ENCODE peak calls at places on chromosome 18, in nine cellular contexts. H, A, W, B, G, K, S, U and O are unnamed samples. For H3K9me3, the result is how much of the 10 kb centered on the place peaks cover.

GRCh38 chr18:24677011-24677410 is 216.6 kb downstream of the HRH4 start:
- DNase-seq in K (no peak), U (no peak), B (no peak), H (no peak), S (no peak), W (no peak), A (no peak), G (no peak), O (no peak)

GRCh38 chr18:43780782-43781340 is 503.6 kb upstream of the SYT4 start:
- DNase-seq in A (no peak), U (no peak), S (no peak), H (no peak), W (no peak), B (no peak), K (no peak), G (no peak), O (no peak)

GRCh38 chr18:21632393-21632792 is 20.3 kb downstream of the SNRPD1 start:
- DNase-seq in A (no peak), S (no peak), W (no peak), H (no peak), B (no peak), K (no peak), U (no peak), G (no peak), O (no peak)

GRCh38 chr18:8020133-8020846 is 453.2 kb downstream of the PTPRM start:
- DNase-seq in S (no peak), U (no peak), W (no peak), H (no peak), G (no peak), A (no peak), B (no peak), K (no peak), O (no peak)

GRCh38 chr18:27769152-27769551 is 407.8 kb downstream of the CDH2 start:
- DNase-seq in A (no peak), W (no peak), G (no peak), B (no peak), S (no peak), K (no peak), U (no peak), H (no peak), O (no peak)

GRCh38 chr18:73462092-73462491 is 594.3 kb upstream of the NETO1 start:
- DNase-seq in K (no peak), G (no peak), H (no peak), S (no peak), B (no peak), U (no peak), A (no peak), W (peak), O (no peak)

GRCh38 chr18:54242327-54242726 is 17.9 kb upstream of the MBD2 start:
- DNase-seq in G (no peak), U (no peak), B (no peak), A (no peak), H (no peak), W (no peak), K (no peak), S (no peak), O (no peak)

GRCh38 chr18:23540867-23541266 is 37.6 kb downstream of the RMC1 start:
- DNase-seq in W (no peak), A (no peak), G (no peak), U (no peak), B (no peak), H (peak), K (no peak), S (no peak), O (no peak)

GRCh38 chr18:32422185-32422584 is 48.5 kb downstream of the GAREM1 start:
- DNase-seq in B (no peak), H (no peak), K (no peak), S (no peak), W (no peak), A (no peak), G (no peak), U (no peak), O (no peak)

GRCh38 chr18:27778441-27778840 is 398.5 kb downstream of the CDH2 start:
- DNase-seq in U (no peak), K (no peak), S (no peak), A (no peak), W (no peak), H (no peak), B (no peak), G (peak), O (peak)

GRCh38 chr18:7980136-7980535 is 413.0 kb downstream of the PTPRM start:
- DNase-seq in A (peak), U (no peak), H (no peak), B (no peak), S (no peak), W (no peak), G (peak), K (no peak), O (no peak)

GRCh38 chr18:26511339-26512071 is 36.8 kb downstream of the KCTD1 start:
- DNase-seq in A (no peak), G (no peak), H (peak), B (no peak), K (no peak), U (no peak), S (no peak), W (no peak), O (no peak)

GRCh38 chr18:59885579-59886163 is 14.1 kb upstream of the PMAIP1 start:
- DNase-seq in W (no peak), S (no peak), H (no peak), U (no peak), B (no peak), K (no peak), A (no peak), G (no peak), O (no peak)

GRCh38 chr18:68960355-68960754 is 162.5 kb downstream of the CCDC102B start:
- DNase-seq in G (no peak), S (no peak), K (no peak), W (no peak), H (no peak), A (no peak), B (no peak), U (no peak), O (no peak)

GRCh38 chr18:13377496-13377895 is 158.9 kb downstream of the LDLRAD4 start:
- DNase-seq in U (no peak), K (no peak), G (no peak), W (no peak), H (no peak), S (no peak), A (no peak), B (no peak), O (no peak)

GRCh38 chr18:74897971-74898657 is 300.4 kb downstream of the ZNF407 start:
- DNase-seq in U (no peak), G (no peak), H (no peak), S (no peak), B (no peak), K (no peak), W (no peak), A (no peak), O (no peak)

GRCh38 chr18:43525149-43525548 is 247.9 kb upstream of the SYT4 start:
- DNase-seq in K (no peak), A (no peak), H (peak), U (no peak), B (no peak), W (peak), S (no peak), G (no peak), O (no peak)

GRCh38 chr18:59799383-59800015 is 100.3 kb upstream of the PMAIP1 start:
- DNase-seq in W (no peak), G (no peak), H (no peak), K (no peak), U (no peak), A (no peak), S (no peak), B (no peak), O (no peak)

GRCh38 chr18:78656346-78656925 is 323.2 kb upstream of the SALL3 start:
- DNase-seq in G (no peak), S (no peak), A (no peak), H (no peak), W (no peak), B (no peak), K (no peak), U (no peak), O (no peak)

GRCh38 chr18:32771871-32772499 is 838 bp downstream of the KLHL14 start:
- DNase-seq in H (no peak), W (no peak), S (no peak), A (no peak), U (no peak), B (no peak), G (peak), K (no peak), O (peak)

GRCh38 chr18:11320981-11321380 is 171.6 kb upstream of the PIEZO2 start:
- DNase-seq in S (no peak), G (no peak), B (no peak), U (no peak), A (no peak), W (no peak), K (no peak), H (no peak), O (no peak)

GRCh38 chr18:37913051-37913450 is 347.5 kb upstream of the CELF4 start:
- DNase-seq in U (no peak), A (no peak), B (no peak), H (no peak), K (no peak), W (no peak), G (no peak), S (no peak), O (no peak)

GRCh38 chr18:70132999-70133398 is 72.5 kb downstream of the RTTN start:
- DNase-seq in H (no peak), G (no peak), U (no peak), B (no peak), A (no peak), S (no peak), K (no peak), W (no peak), O (no peak)

GRCh38 chr18:7616661-7617060 is 49.5 kb downstream of the PTPRM start:
- DNase-seq in U (peak), B (no peak), G (no peak), S (no peak), A (no peak), H (no peak), W (no peak), K (no peak), O (no peak)

GRCh38 chr18:54181856-54182612 is 42.4 kb downstream of the MBD2 start:
- DNase-seq in B (no peak), A (no peak), S (no peak), U (no peak), H (no peak), G (no peak), W (no peak), K (no peak), O (no peak)

GRCh38 chr18:8602040-8602439 is 7.2 kb upstream of the RAB12 start:
- DNase-seq in H (no peak), W (no peak), U (no peak), G (no peak), B (no peak), S (no peak), A (no peak), K (no peak), O (no peak)

GRCh38 chr18:23992119-23992940 is 22.2 kb upstream of the TTC39C start:
- DNase-seq in H (peak), G (no peak), A (no peak), B (peak), U (no peak), W (no peak), S (no peak), K (no peak), O (no peak)

GRCh38 chr18:50527636-50528307 is 32.1 kb upstream of the MAPK4 start:
- DNase-seq in S (no peak), A (no peak), B (peak), G (no peak), H (no peak), W (no peak), U (no peak), K (no peak), O (no peak)
- H3K4me3 ChIP-seq in S (no peak), A (no peak), B (no peak), G (no peak), H (no peak), W (no peak), U (no peak), K (no peak), O (no peak)

GRCh38 chr18:14943486-14943885 is 195.5 kb downstream of the ANKRD30B start:
- DNase-seq in K (no peak), H (no peak), W (no peak), S (no peak), U (no peak), G (no peak), B (no peak), A (no peak), O (no peak)
- H3K9me3 ChIP-seq in K (under half), H (under half), W (under half), S (under half), U (under half), G (under half), B (under half), A (under half), O (under half)

GRCh38 chr18:47817017-47817911 is 113.2 kb downstream of the SMAD2 start:
- DNase-seq in G (no peak), W (no peak), H (no peak), K (no peak), U (no peak), A (no peak), B (no peak), S (no peak), O (no peak)
- H3K4me3 ChIP-seq in G (no peak), W (no peak), H (no peak), K (peak), U (no peak), A (no peak), B (no peak), S (peak), O (no peak)

GRCh38 chr18:51867767-51868166 is 472.2 kb upstream of the DCC start:
- DNase-seq in G (peak), S (no peak), W (no peak), H (no peak), B (no peak), U (no peak), K (no peak), A (no peak), O (peak)

GRCh38 chr18:51865538-51865937 is 474.5 kb upstream of the DCC start:
- DNase-seq in B (no peak), W (no peak), A (no peak), U (no peak), H (no peak), S (no peak), K (no peak), G (no peak), O (no peak)

GRCh38 chr18:51861041-51861440 is 479.0 kb upstream of the DCC start:
- DNase-seq in G (no peak), A (no peak), H (no peak), W (no peak), B (no peak), K (no peak), U (no peak), S (no peak), O (no peak)

GRCh38 chr18:51862311-51862710 is 477.7 kb upstream of the DCC start:
- DNase-seq in S (no peak), B (no peak), G (no peak), A (no peak), U (no peak), K (no peak), W (no peak), H (no peak), O (no peak)

GRCh38 chr18:51864219-51864965 is 475.6 kb upstream of the DCC start:
- DNase-seq in B (no peak), U (no peak), S (no peak), K (no peak), W (no peak), A (no peak), G (no peak), H (no peak), O (no peak)
- H3K9me3 ChIP-seq in B (under half), U (under half), S (under half), K (under half), W (under half), A (under half), G (under half), H (under half), O (under half)

GRCh38 chr18:62596145-62597005 is 73.5 kb downstream of the ZCCHC2 start:
- DNase-seq in A (no peak), G (peak), K (no peak), S (no peak), B (no peak), H (no peak), W (no peak), U (peak), O (no peak)
- H3K4me3 ChIP-seq in A (no peak), G (peak), K (peak), S (peak), B (peak), H (peak), W (no peak), U (peak), O (no peak)

GRCh38 chr18:56021136-56021813 is 433.3 kb upstream of the TCF4 start:
- DNase-seq in A (no peak), U (no peak), W (no peak), G (no peak), K (no peak), B (no peak), H (no peak), S (no peak), O (no peak)

GRCh38 chr18:56019908-56020307 is 431.9 kb upstream of the TCF4 start:
- DNase-seq in K (no peak), G (no peak), U (no peak), H (no peak), B (no peak), S (no peak), A (no peak), W (no peak), O (no peak)

GRCh38 chr18:56021814-56022205 is 433.8 kb upstream of the TCF4 start:
- DNase-seq in W (no peak), U (no peak), H (no peak), A (no peak), K (no peak), S (no peak), B (no peak), G (no peak), O (no peak)

GRCh38 chr18:56019156-56019555 is 431.2 kb upstream of the TCF4 start:
- DNase-seq in S (no peak), K (no peak), W (no peak), G (no peak), U (no peak), H (no peak), A (no peak), B (no peak), O (no peak)
- H3K9me3 ChIP-seq in S (under half), K (under half), W (under half), G (under half), U (under half), H (under half), A (under half), B (under half), O (under half)

DNA sequence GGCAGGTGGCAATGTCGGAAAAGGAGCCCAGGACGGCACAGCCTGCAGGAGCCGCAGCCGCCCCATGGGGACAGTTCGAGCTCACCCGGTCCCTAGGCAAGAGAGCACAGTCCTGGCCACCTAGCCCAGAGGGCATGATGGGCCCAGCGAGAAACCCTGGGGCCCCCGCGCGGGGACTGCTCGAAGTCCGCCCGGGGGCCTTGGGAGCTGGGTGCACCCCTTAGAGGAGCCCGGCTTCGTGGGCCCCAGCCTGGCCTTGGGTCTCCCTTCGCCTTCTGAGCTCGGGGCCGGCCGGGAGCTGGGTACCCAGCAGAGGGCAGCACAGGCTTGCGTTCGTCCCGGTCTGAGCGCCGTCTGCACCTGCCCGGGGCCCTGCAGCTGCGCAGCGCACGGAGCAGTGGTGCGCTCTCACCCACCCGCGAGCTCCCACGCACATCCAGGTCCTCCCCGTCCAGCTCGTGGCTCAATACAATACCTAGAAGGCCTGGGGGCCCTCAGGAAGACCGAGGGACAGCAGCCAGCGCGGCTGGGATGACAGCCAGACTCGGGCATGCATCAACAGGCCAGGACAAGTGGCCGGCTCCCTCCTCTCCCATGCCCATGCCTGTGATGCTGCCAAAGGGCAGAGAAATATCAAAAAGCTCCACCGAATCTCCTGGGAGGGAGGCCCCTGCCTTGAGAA is 96.2 kb upstream of the ZNF532 start:
- DNase-seq in S (peak), U (peak), K (peak), A (peak), H (peak), B (peak), W (peak), G (peak), O (peak)
- H3K4me3 ChIP-seq in S (peak), U (peak), K (peak), A (peak), H (no peak), B (peak), W (peak), G (peak), O (peak)

GRCh38 chr18:79889569-79889968 is 61.9 kb downstream of the SLC66A2 start:
- DNase-seq in G (no peak), H (no peak), W (no peak), K (peak), B (no peak), A (no peak), S (no peak), U (no peak), O (no peak)
- H3K9me3 ChIP-seq in G (under half), H (under half), W (under half), K (under half), B (under half), A (under half), S (under half), U (under half), O (under half)

GRCh38 chr18:3265564-3266033 is 3.7 kb downstream of the MYL12B start:
- DNase-seq in U (no peak), H (no peak), K (no peak), A (no peak), B (no peak), G (peak), W (no peak), S (no peak), O (no peak)
- H3K4me3 ChIP-seq in U (peak), H (peak), K (no peak), A (no peak), B (no peak), G (no peak), W (no peak), S (no peak), O (no peak)